ENCODE peak calls at places on chromosome 4, in four cellular contexts. I is trophoblast cell, S is mesenchymal stem cell, B is IMR-90. F is an unnamed sample.
A peak's percentile ranks its signal among the peaks of the same experiment; 100 is the strongest.

GRCh38 chr4:173703076-173703475 is 173.0 kb upstream of the HAND2 start:
- DNase-seq in I (no peak), S (no peak), B (no peak), F (no peak)

GRCh38 chr4:57080781-57081650 is 29.2 kb downstream of the IGFBP7 start:
- DNase-seq in I (no peak), S (peak; percentile 98), B (peak; percentile 98), F (no peak)

GRCh38 chr4:113555868-113556267 is 205.7 kb downstream of the CAMK2D start:
- DNase-seq in I (no peak), S (no peak), B (no peak), F (no peak)

GRCh38 chr4:573122-573892 is 2.8 kb downstream of the TMEM271 start:
- DNase-seq in I (no peak), S (no peak), B (no peak), F (no peak)

GRCh38 chr4:1002631-1003251 is 8.7 kb upstream of the FGFRL1 start:
- DNase-seq in I (no peak), S (no peak), B (no peak), F (no peak)

GRCh38 chr4:62014982-62015739 is 815.0 kb downstream of the ADGRL3 start:
- DNase-seq in I (no peak), S (no peak), B (no peak), F (no peak)

GRCh38 chr4:78517050-78517652 is 34.4 kb upstream of the ANXA3 start:
- DNase-seq in I (no peak), S (peak; percentile 49), B (peak; percentile 43), F (peak; percentile 5)

GRCh38 chr4:87121332-87122065 is 98.9 kb downstream of the KLHL8 start:
- DNase-seq in I (no peak), S (no peak), B (peak; percentile 47), F (no peak)

GRCh38 chr4:35493977-35494376 is 750.3 kb downstream of the ARAP2 start:
- DNase-seq in I (no peak), S (no peak), B (no peak), F (no peak)

GRCh38 chr4:85362550-85362949 is 112.4 kb upstream of the ARHGAP24 start:
- DNase-seq in I (no peak), S (no peak), B (no peak), F (no peak)

GRCh38 chr4:26356067-26356466 is 35.3 kb downstream of the RBPJ start:
- DNase-seq in I (no peak), S (peak; percentile 18), B (peak; percentile 40), F (no peak)

GRCh38 chr4:122700178-122700725 is 32.3 kb upstream of the BBS12 start:
- DNase-seq in I (no peak), S (peak; percentile 31), B (peak; percentile 65), F (no peak)

GRCh38 chr4:127601029-127601428 is 31.7 kb upstream of the INTU start:
- DNase-seq in I (no peak), S (peak; percentile 30), B (peak; percentile 43), F (no peak)

GRCh38 chr4:1172971-1173757 is 781 bp upstream of the SPON2 start:
- DNase-seq in I (no peak), S (peak; percentile 98), B (peak; percentile 78), F (no peak)

GRCh38 chr4:7166286-7166685 is 26.1 kb upstream of the SORCS2 start:
- DNase-seq in I (no peak), S (no peak), B (no peak), F (no peak)

GRCh38 chr4:9925750-9926439 is 95.4 kb downstream of the SLC2A9 start:
- DNase-seq in I (no peak), S (no peak), B (no peak), F (no peak)

GRCh38 chr4:62431513-62431912 is 1231.4 kb downstream of the ADGRL3 start:
- DNase-seq in I (no peak), S (no peak), B (no peak), F (no peak)

GRCh38 chr4:136741468-136741867 is 790.8 kb downstream of the PCDH18 start:
- DNase-seq in I (no peak), S (peak; percentile 55), B (peak; percentile 81), F (no peak)

GRCh38 chr4:169385356-169385755 is 114.6 kb upstream of the SH3RF1 start:
- DNase-seq in I (no peak), S (peak; percentile 29), B (peak; percentile 87), F (no peak)

GRCh38 chr4:53854991-53855885 is 209.2 kb downstream of the CHIC2 start:
- DNase-seq in I (no peak), S (peak; percentile 25), B (peak; percentile 60), F (no peak)

GRCh38 chr4:35229021-35229420 is 1015.3 kb downstream of the ARAP2 start:
- DNase-seq in I (peak; percentile 57), S (no peak), B (no peak), F (no peak)

GRCh38 chr4:23171971-23172370 is 479.2 kb downstream of the GBA3 start:
- DNase-seq in I (no peak), S (no peak), B (no peak), F (no peak)

GRCh38 chr4:154364012-154364863 is 127.4 kb downstream of the DCHS2 start:
- DNase-seq in I (no peak), S (no peak), B (no peak), F (no peak)

GRCh38 chr4:88286897-88287296 is 2.5 kb upstream of the PPM1K start:
- DNase-seq in I (no peak), S (peak; percentile 40), B (no peak), F (no peak)

GRCh38 chr4:146342600-146343192 is 128.4 kb downstream of the REELD1 start:
- DNase-seq in I (peak; percentile 30), S (peak; percentile 40), B (peak; percentile 47), F (no peak)

GRCh38 chr4:113837397-113837796 is 75.9 kb upstream of the CAMK2D start:
- DNase-seq in I (no peak), S (peak; percentile 88), B (peak; percentile 94), F (no peak)

GRCh38 chr4:10605746-10606482 is 78.7 kb downstream of the CLNK start:
- DNase-seq in I (peak; percentile 66), S (peak; percentile 75), B (peak; percentile 85), F (no peak)

GRCh38 chr4:186226521-186227189 is 652 bp upstream of the KLKB1 start:
- DNase-seq in I (no peak), S (no peak), B (no peak), F (no peak)

GRCh38 chr4:172142331-172142738 is 329.1 kb downstream of the GALNTL6 start:
- DNase-seq in I (peak; percentile 7), S (peak; percentile 44), B (peak; percentile 22), F (no peak)

GRCh38 chr4:140238353-140239041 is 84.5 kb upstream of the MAML3 start:
- DNase-seq in I (no peak), S (no peak), B (peak; percentile 77), F (peak; percentile 39)

GRCh38 chr4:3644849-3645627 is 112.8 kb upstream of the LRPAP1 start:
- DNase-seq in I (no peak), S (peak; percentile 6), B (no peak), F (no peak)

GRCh38 chr4:71456841-71457240 is 118.0 kb downstream of the SLC4A4 start:
- DNase-seq in I (peak; percentile 32), S (peak; percentile 94), B (peak; percentile 91), F (no peak)

GRCh38 chr4:76809594-76810305 is 88.2 kb downstream of the SOWAHB start:
- DNase-seq in I (peak; percentile 64), S (peak; percentile 96), B (peak; percentile 53), F (no peak)

DNA sequence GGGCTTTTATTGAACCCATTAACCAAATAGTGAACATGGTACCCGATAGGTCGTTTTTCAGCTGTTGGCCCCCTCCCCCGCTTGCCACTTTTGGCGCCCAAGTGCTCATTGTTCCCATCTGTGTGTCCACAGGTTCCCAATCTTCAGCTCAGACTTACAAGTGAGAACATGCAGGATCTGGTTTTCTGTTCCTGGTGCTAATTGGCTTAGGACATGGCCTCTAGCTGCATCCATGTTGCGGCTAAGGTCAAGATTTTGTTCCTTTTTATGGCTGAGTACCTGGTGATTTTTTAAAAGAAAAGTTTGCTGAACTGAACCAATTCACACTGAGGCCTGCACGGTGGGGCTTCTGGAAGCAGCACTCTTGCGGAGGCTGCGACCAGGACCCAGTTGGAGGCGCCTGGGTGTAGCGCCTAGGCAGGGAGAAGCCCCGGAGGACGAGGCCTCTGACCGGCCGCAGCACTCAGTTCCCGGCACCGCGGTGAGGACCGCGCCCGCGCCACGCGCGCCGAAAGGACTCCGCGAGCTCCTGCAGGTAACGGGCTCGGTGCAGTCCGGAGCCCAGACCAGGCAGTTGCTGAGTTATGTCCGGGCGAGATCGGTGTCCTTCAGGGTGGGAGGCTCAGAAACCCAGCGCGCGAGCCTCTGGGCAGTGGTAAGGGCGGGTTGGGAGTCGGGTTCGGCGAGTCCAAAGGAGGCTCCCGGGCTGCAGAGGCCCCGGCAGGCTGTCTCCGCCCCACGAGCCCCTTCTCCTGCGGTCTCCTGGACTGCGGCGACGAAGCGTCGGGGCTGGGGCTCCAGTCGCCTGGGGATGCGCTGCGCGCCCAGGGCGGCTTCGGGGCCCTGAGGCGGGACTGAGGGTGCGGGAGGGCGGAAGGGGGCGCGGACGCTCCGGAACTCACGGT is 15.8 kb upstream of the SLC25A4 start:
- DNase-seq in I (no peak), S (peak; percentile 27), B (no peak), F (no peak)
- H4K91ac ChIP-seq in I (no peak overlapping the region), S (no peak overlapping the region), B (no peak overlapping the region), F (peak overlapping the region; percentile 83)

GRCh38 chr4:175034986-175035705 is 117.0 kb downstream of the ADAM29 start:
- DNase-seq in I (peak; percentile 46), S (no peak), B (no peak), F (no peak)
- H4K91ac ChIP-seq in I (no peak overlapping the region), S (no peak overlapping the region), B (no peak overlapping the region), F (no peak overlapping the region)

GRCh38 chr4:94014484-94015136 is 186.1 kb downstream of the ATOH1 start:
- DNase-seq in I (peak; percentile 44), S (no peak), B (no peak), F (no peak)
- H4K91ac ChIP-seq in I (no peak overlapping the region), S (no peak overlapping the region), B (no peak overlapping the region), F (no peak overlapping the region)

GRCh38 chr4:64409300-64409699 is at the start of gene TECRL:
- DNase-seq in I (no peak), S (no peak), B (no peak), F (no peak)
- H4K91ac ChIP-seq in I (no peak within 1 kb of the TSS), S (no peak within 1 kb of the TSS), B (no peak within 1 kb of the TSS), F (no peak within 1 kb of the TSS)

GRCh38 chr4:128782076-128782715 is 27.3 kb upstream of the JADE1 start:
- DNase-seq in I (no peak), S (no peak), B (peak; percentile 37), F (no peak)

GRCh38 chr4:128780688-128781087 is 28.8 kb upstream of the JADE1 start:
- DNase-seq in I (no peak), S (no peak), B (no peak), F (no peak)

GRCh38 chr4:128787509-128788311 is 21.8 kb upstream of the JADE1 start:
- DNase-seq in I (no peak), S (no peak), B (peak; percentile 74), F (no peak)

GRCh38 chr4:128782875-128783614 is 26.5 kb upstream of the JADE1 start:
- DNase-seq in I (peak; percentile 27), S (no peak), B (peak; percentile 58), F (no peak)
- H4K91ac ChIP-seq in I (no peak overlapping the region), S (no peak overlapping the region), B (no peak overlapping the region), F (no peak overlapping the region)

GRCh38 chr4:48129307-48130014 is 4.6 kb downstream of the TXK start:
- DNase-seq in I (no peak), S (no peak), B (no peak), F (no peak)
- H4K91ac ChIP-seq in I (no peak overlapping the region), S (peak overlapping the region; percentile 65), B (no peak overlapping the region), F (no peak overlapping the region)

F was measured in neuronal stem cell.